ENCODE peak calls at places on chromosomes 3 and 15, in seven cellular contexts. One of them, this sample, is unnamed.

GRCh38 chr3:8413337-8413926 is 88.2 kb upstream of the LMCD1 start:
- DNase-seq in CD4-positive, alpha-beta T cell: no peak
- DNase-seq in WTC11: no peak
- DNase-seq in type B pancreatic cell: no peak
- DNase-seq in pancreas: no peak
- DNase-seq in NB4: no peak
- DNase-seq in astrocyte of the spinal cord: no peak
- DNase-seq in this sample: no peak

GRCh38 chr3:78322780-78323179 is 1282.9 kb downstream of the ROBO2 start:
- DNase-seq in NB4: no peak
- DNase-seq in type B pancreatic cell: no peak
- DNase-seq in pancreas: no peak
- DNase-seq in CD4-positive, alpha-beta T cell: no peak
- DNase-seq in WTC11: no peak
- DNase-seq in astrocyte of the spinal cord: no peak
- DNase-seq in this sample: no peak

GRCh38 chr15:60375255-60375809 is 22.5 kb downstream of the ANXA2 start:
- DNase-seq in NB4: no peak
- DNase-seq in type B pancreatic cell: no peak
- DNase-seq in WTC11: no peak
- DNase-seq in CD4-positive, alpha-beta T cell: no peak
- DNase-seq in astrocyte of the spinal cord: no peak
- DNase-seq in pancreas: no peak
- DNase-seq in this sample: no peak

GRCh38 chr15:67783303-67783702 is 42.0 kb upstream of the SKOR1 start:
- DNase-seq in NB4: peak; percentile 96
- DNase-seq in pancreas: no peak
- DNase-seq in type B pancreatic cell: no peak
- DNase-seq in astrocyte of the spinal cord: no peak
- DNase-seq in WTC11: no peak
- DNase-seq in CD4-positive, alpha-beta T cell: peak; percentile 41
- DNase-seq in this sample: no peak

GRCh38 chr3:125069452-125069851 is 13.7 kb upstream of the HEG1 start:
- DNase-seq in WTC11: no peak
- DNase-seq in type B pancreatic cell: no peak
- DNase-seq in NB4: no peak
- DNase-seq in pancreas: no peak
- DNase-seq in astrocyte of the spinal cord: no peak
- DNase-seq in CD4-positive, alpha-beta T cell: no peak
- DNase-seq in this sample: no peak

GRCh38 chr3:1469248-1469647 is 376.4 kb downstream of the CNTN6 start:
- DNase-seq in WTC11: no peak
- DNase-seq in NB4: no peak
- DNase-seq in astrocyte of the spinal cord: no peak
- DNase-seq in CD4-positive, alpha-beta T cell: no peak
- DNase-seq in type B pancreatic cell: no peak
- DNase-seq in pancreas: no peak
- DNase-seq in this sample: no peak

GRCh38 chr3:50671331-50671730 is 3.4 kb upstream of the DOCK3 start:
- DNase-seq in type B pancreatic cell: no peak
- DNase-seq in astrocyte of the spinal cord: peak; percentile 80
- DNase-seq in pancreas: no peak
- DNase-seq in NB4: peak; percentile 30
- DNase-seq in CD4-positive, alpha-beta T cell: no peak
- DNase-seq in WTC11: no peak
- DNase-seq in this sample: no peak

GRCh38 chr15:48021336-48022086 is 99.3 kb upstream of the SLC24A5 start:
- DNase-seq in pancreas: no peak
- DNase-seq in WTC11: no peak
- DNase-seq in NB4: no peak
- DNase-seq in CD4-positive, alpha-beta T cell: no peak
- DNase-seq in type B pancreatic cell: no peak
- DNase-seq in astrocyte of the spinal cord: peak; percentile 6
- DNase-seq in this sample: no peak

GRCh38 chr3:43695443-43695842 is 4.7 kb downstream of the ABHD5 start:
- DNase-seq in WTC11: no peak
- DNase-seq in astrocyte of the spinal cord: peak; percentile 48
- DNase-seq in pancreas: no peak
- DNase-seq in CD4-positive, alpha-beta T cell: no peak
- DNase-seq in NB4: peak; percentile 58
- DNase-seq in type B pancreatic cell: no peak
- DNase-seq in this sample: no peak

GRCh38 chr3:79027593-79027992 is 740.2 kb downstream of the ROBO1 start:
- DNase-seq in WTC11: no peak
- DNase-seq in type B pancreatic cell: no peak
- DNase-seq in pancreas: no peak
- DNase-seq in NB4: no peak
- DNase-seq in astrocyte of the spinal cord: no peak
- DNase-seq in CD4-positive, alpha-beta T cell: no peak
- DNase-seq in this sample: no peak

GRCh38 chr15:85750807-85751730 is 43.7 kb downstream of the KLHL25 start:
- DNase-seq in type B pancreatic cell: peak; percentile 63
- DNase-seq in astrocyte of the spinal cord: no peak
- DNase-seq in WTC11: peak; percentile 76
- DNase-seq in pancreas: no peak
- DNase-seq in NB4: peak; percentile 89
- DNase-seq in CD4-positive, alpha-beta T cell: no peak
- DNase-seq in this sample: no peak

GRCh38 chr15:75107905-75108838 is 84.8 kb downstream of the PPCDC start:
- DNase-seq in pancreas: no peak
- DNase-seq in WTC11: no peak
- DNase-seq in type B pancreatic cell: no peak
- DNase-seq in CD4-positive, alpha-beta T cell: peak; percentile 19
- DNase-seq in astrocyte of the spinal cord: peak; percentile 90
- DNase-seq in NB4: peak; percentile 99
- DNase-seq in this sample: peak; percentile 51

GRCh38 chr15:57345584-57345983 is 30.7 kb upstream of the CGNL1 start:
- DNase-seq in CD4-positive, alpha-beta T cell: no peak
- DNase-seq in pancreas: no peak
- DNase-seq in type B pancreatic cell: no peak
- DNase-seq in NB4: peak; percentile 36
- DNase-seq in WTC11: peak; percentile 62
- DNase-seq in astrocyte of the spinal cord: no peak
- DNase-seq in this sample: no peak

GRCh38 chr3:69385723-69386483 is at the start of gene FRMD4B:
- DNase-seq in WTC11: peak; percentile 56
- DNase-seq in type B pancreatic cell: peak; percentile 73
- DNase-seq in pancreas: peak; percentile 74
- DNase-seq in CD4-positive, alpha-beta T cell: no peak
- DNase-seq in astrocyte of the spinal cord: peak; percentile 29
- DNase-seq in NB4: no peak
- DNase-seq in this sample: peak; percentile 73

GRCh38 chr3:10574101-10574615 is 68.8 kb upstream of the ATP2B2 start:
- DNase-seq in CD4-positive, alpha-beta T cell: no peak
- DNase-seq in NB4: no peak
- DNase-seq in astrocyte of the spinal cord: no peak
- DNase-seq in WTC11: no peak
- DNase-seq in type B pancreatic cell: no peak
- DNase-seq in pancreas: no peak
- DNase-seq in this sample: no peak

GRCh38 chr15:66369773-66370651 is 13.5 kb upstream of the TIPIN start:
- DNase-seq in type B pancreatic cell: no peak
- DNase-seq in NB4: peak; percentile 81
- DNase-seq in pancreas: no peak
- DNase-seq in astrocyte of the spinal cord: peak; percentile 13
- DNase-seq in CD4-positive, alpha-beta T cell: no peak
- DNase-seq in WTC11: no peak
- DNase-seq in this sample: peak; percentile 66

GRCh38 chr3:27713066-27713400 is 9.1 kb downstream of the EOMES start:
- DNase-seq in astrocyte of the spinal cord: no peak
- DNase-seq in pancreas: no peak
- DNase-seq in NB4: no peak
- DNase-seq in CD4-positive, alpha-beta T cell: no peak
- DNase-seq in type B pancreatic cell: no peak
- DNase-seq in WTC11: no peak
- DNase-seq in this sample: no peak
- TF ChIP-seq CTCF in astrocyte of the spinal cord: no peak
- TF ChIP-seq CTCF in pancreas: no peak
- TF ChIP-seq CTCF in NB4: no peak
- TF ChIP-seq CTCF in CD4-positive, alpha-beta T cell: no peak
- TF ChIP-seq CTCF in type B pancreatic cell: no peak
- TF ChIP-seq CTCF in WTC11: no peak
- TF ChIP-seq CTCF in this sample: no peak

GRCh38 chr15:42107483-42107882 is 13.1 kb upstream of the PLA2G4D start:
- DNase-seq in WTC11: no peak
- DNase-seq in CD4-positive, alpha-beta T cell: no peak
- DNase-seq in NB4: no peak
- DNase-seq in pancreas: peak; percentile 41
- DNase-seq in type B pancreatic cell: no peak
- DNase-seq in astrocyte of the spinal cord: no peak
- DNase-seq in this sample: no peak

GRCh38 chr15:42108808-42109207 is 14.4 kb upstream of the PLA2G4D start:
- DNase-seq in type B pancreatic cell: no peak
- DNase-seq in WTC11: no peak
- DNase-seq in astrocyte of the spinal cord: no peak
- DNase-seq in CD4-positive, alpha-beta T cell: no peak
- DNase-seq in NB4: peak; percentile 44
- DNase-seq in pancreas: no peak
- DNase-seq in this sample: no peak

GRCh38 chr15:42110367-42110766 is 16.0 kb upstream of the PLA2G4D start:
- DNase-seq in astrocyte of the spinal cord: no peak
- DNase-seq in NB4: no peak
- DNase-seq in type B pancreatic cell: no peak
- DNase-seq in CD4-positive, alpha-beta T cell: no peak
- DNase-seq in pancreas: no peak
- DNase-seq in WTC11: no peak
- DNase-seq in this sample: no peak

GRCh38 chr15:42108189-42108588 is 13.8 kb upstream of the PLA2G4D start:
- DNase-seq in astrocyte of the spinal cord: no peak
- DNase-seq in WTC11: no peak
- DNase-seq in type B pancreatic cell: no peak
- DNase-seq in NB4: no peak
- DNase-seq in CD4-positive, alpha-beta T cell: no peak
- DNase-seq in pancreas: no peak
- DNase-seq in this sample: no peak

GRCh38 chr15:42111924-42112323 is 17.6 kb upstream of the PLA2G4D start:
- DNase-seq in astrocyte of the spinal cord: no peak
- DNase-seq in CD4-positive, alpha-beta T cell: no peak
- DNase-seq in NB4: peak; percentile 92
- DNase-seq in type B pancreatic cell: no peak
- DNase-seq in WTC11: no peak
- DNase-seq in pancreas: no peak
- DNase-seq in this sample: no peak
- TF ChIP-seq CTCF in astrocyte of the spinal cord: no peak
- TF ChIP-seq CTCF in CD4-positive, alpha-beta T cell: no peak
- TF ChIP-seq CTCF in NB4: no peak
- TF ChIP-seq CTCF in type B pancreatic cell: no peak
- TF ChIP-seq CTCF in WTC11: no peak
- TF ChIP-seq CTCF in pancreas: no peak
- TF ChIP-seq CTCF in this sample: no peak

GRCh38 chr3:40237892-40238571 is 71.5 kb upstream of the EIF1B start:
- DNase-seq in astrocyte of the spinal cord: no peak
- DNase-seq in type B pancreatic cell: no peak
- DNase-seq in WTC11: peak; percentile 20
- DNase-seq in CD4-positive, alpha-beta T cell: no peak
- DNase-seq in NB4: no peak
- DNase-seq in pancreas: no peak
- DNase-seq in this sample: no peak
- TF ChIP-seq CTCF in astrocyte of the spinal cord: peak; percentile 25
- TF ChIP-seq CTCF in type B pancreatic cell: peak; percentile 70
- TF ChIP-seq CTCF in WTC11: no peak
- TF ChIP-seq CTCF in CD4-positive, alpha-beta T cell: no peak
- TF ChIP-seq CTCF in NB4: no peak
- TF ChIP-seq CTCF in pancreas: no peak
- TF ChIP-seq CTCF in this sample: no peak

GRCh38 chr3:15812183-15812582 is 14.4 kb upstream of the ANKRD28 start:
- DNase-seq in NB4: peak; percentile 41
- DNase-seq in type B pancreatic cell: no peak
- DNase-seq in WTC11: no peak
- DNase-seq in CD4-positive, alpha-beta T cell: no peak
- DNase-seq in pancreas: no peak
- DNase-seq in astrocyte of the spinal cord: peak; percentile 51
- DNase-seq in this sample: peak; percentile 26
- TF ChIP-seq CTCF in NB4: no peak
- TF ChIP-seq CTCF in type B pancreatic cell: peak; percentile 66
- TF ChIP-seq CTCF in WTC11: no peak
- TF ChIP-seq CTCF in CD4-positive, alpha-beta T cell: peak; percentile 67
- TF ChIP-seq CTCF in pancreas: no peak
- TF ChIP-seq CTCF in astrocyte of the spinal cord: peak; percentile 22
- TF ChIP-seq CTCF in this sample: peak; percentile 22

This sample was measured in GM13976.